ENCODE peak calls at places on chromosomes 4 and X, in nine cellular contexts. H, G, S, I, T, F, O, D and B are unnamed samples.

GRCh38 chr4:169988252-169988651 is 37.9 kb downstream of the MFAP3L start:
- DNase-seq in H (no peak), G (no peak), S (peak; percentile 57), I (no peak), T (no peak), F (no peak), O (no peak), D (no peak), B (no peak)

GRCh38 chr4:17562157-17562556 is 14.8 kb upstream of the LAP3 start:
- DNase-seq in H (no peak), G (no peak), S (no peak), I (peak; percentile 9), T (no peak), F (no peak), O (no peak), D (no peak), B (no peak)

GRCh38 chr4:145709336-145709735 is 29.4 kb downstream of the C4orf51 start:
- DNase-seq in H (no peak), G (no peak), S (no peak), I (no peak), T (no peak), F (no peak), O (no peak), D (no peak), B (no peak)

GRCh38 chr4:181650033-181650825 is 593.0 kb upstream of the TENM3 start:
- DNase-seq in H (no peak), G (no peak), S (peak; percentile 47), I (no peak), T (no peak), F (no peak), O (no peak), D (no peak), B (no peak)

GRCh38 chr4:77818077-77818666 is 996 bp downstream of the CNOT6L start:
- DNase-seq in H (peak; percentile 41), G (peak; percentile 82), S (peak; percentile 87), I (peak; percentile 73), T (peak; percentile 60), F (peak; percentile 85), O (peak; percentile 31), D (peak; percentile 70), B (peak; percentile 83)

GRCh38 chrX:154402622-154403127 is 4.5 kb downstream of the RPL10 start:
- DNase-seq in H (no peak), G (no peak), S (no peak), I (no peak), T (no peak), F (no peak), O (no peak), D (no peak), B (no peak)

GRCh38 chr4:53763813-53764597 is 172.7 kb upstream of the LNX1 start:
- DNase-seq in H (no peak), G (no peak), S (peak; percentile 85), I (no peak), T (no peak), F (peak; percentile 82), O (peak; percentile 68), D (peak; percentile 20), B (no peak)

GRCh38 chrX:150761176-150761818 is 68.1 kb downstream of the MTMR1 start:
- DNase-seq in H (no peak), G (no peak), S (no peak), I (peak; percentile 28), T (no peak), F (no peak), O (no peak), D (no peak), B (no peak)

GRCh38 chr4:70749313-70749712 is 27.5 kb downstream of the RUFY3 start:
- DNase-seq in H (no peak), G (no peak), S (peak; percentile 22), I (no peak), T (no peak), F (no peak), O (no peak), D (no peak), B (no peak)

GRCh38 chrX:47143894-47144625 is 442 bp downstream of the NDUFB11 start:
- DNase-seq in H (no peak), G (peak; percentile 25), S (no peak), I (peak; percentile 23), T (no peak), F (peak; percentile 31), O (no peak), D (peak; percentile 2), B (no peak)

GRCh38 chrX:132677233-132677716 is 188.4 kb upstream of the MBNL3 start:
- DNase-seq in H (no peak), G (no peak), S (no peak), I (no peak), T (no peak), F (no peak), O (no peak), D (no peak), B (no peak)

GRCh38 chrX:153406011-153406410 is 4.9 kb upstream of the PNMA6E start:
- DNase-seq in H (no peak), G (no peak), S (no peak), I (no peak), T (no peak), F (no peak), O (no peak), D (no peak), B (no peak)

GRCh38 chr4:13349096-13349495 is 135.0 kb downstream of the RAB28 start:
- DNase-seq in H (no peak), G (no peak), S (peak; percentile 71), I (no peak), T (no peak), F (peak; percentile 70), O (no peak), D (no peak), B (no peak)

GRCh38 chr4:88446124-88446523 is 10.8 kb upstream of the HERC5 start:
- DNase-seq in H (no peak), G (no peak), S (peak; percentile 20), I (no peak), T (no peak), F (peak; percentile 26), O (no peak), D (no peak), B (no peak)

GRCh38 chrX:111100191-111100590 is 4.2 kb downstream of the PAK3 start:
- DNase-seq in H (no peak), G (no peak), S (peak; percentile 36), I (peak; percentile 77), T (peak; percentile 17), F (peak; percentile 34), O (no peak), D (peak; percentile 6), B (peak; percentile 43)
- TF ChIP-seq CTCF in H (peak; percentile 72), G (peak; percentile 56), S (peak; percentile 28), I (peak; percentile 41), T (no peak), F (peak; percentile 32), O (peak; percentile 58), D (peak; percentile 37), B (peak; percentile 46)

GRCh38 chrX:73468376-73468775 is 21.5 kb downstream of the CDX4 start:
- DNase-seq in H (no peak), G (no peak), S (no peak), I (no peak), T (no peak), F (no peak), O (no peak), D (no peak), B (no peak)
- TF ChIP-seq CTCF in H (no peak), G (no peak), S (no peak), I (no peak), T (no peak), F (no peak), O (no peak), D (no peak), B (no peak)

GRCh38 chr4:7675612-7676320 is 241.0 kb upstream of the PSAPL1 start:
- DNase-seq in H (no peak), G (no peak), S (no peak), I (no peak), T (no peak), F (no peak), O (no peak), D (no peak), B (no peak)

GRCh38 chr4:7677799-7678301 is 243.1 kb upstream of the PSAPL1 start:
- DNase-seq in H (no peak), G (no peak), S (no peak), I (no peak), T (no peak), F (no peak), O (no peak), D (no peak), B (no peak)

GRCh38 chr4:7678318-7678852 is 243.7 kb upstream of the PSAPL1 start:
- DNase-seq in H (no peak), G (no peak), S (no peak), I (no peak), T (no peak), F (no peak), O (no peak), D (no peak), B (no peak)

GRCh38 chr4:7676376-7676775 is 241.6 kb upstream of the PSAPL1 start:
- DNase-seq in H (no peak), G (no peak), S (no peak), I (no peak), T (no peak), F (no peak), O (no peak), D (no peak), B (no peak)

GRCh38 chr4:7677086-7677485 is 242.4 kb upstream of the PSAPL1 start:
- DNase-seq in H (no peak), G (no peak), S (no peak), I (no peak), T (no peak), F (no peak), O (no peak), D (no peak), B (no peak)
- TF ChIP-seq CTCF in H (no peak), G (no peak), S (no peak), I (no peak), T (no peak), F (no peak), O (no peak), D (no peak), B (no peak)

GRCh38 chr4:118034061-118034785 is at the start of gene NDST3:
- DNase-seq in H (no peak), G (peak; percentile 6), S (peak; percentile 41), I (peak; percentile 87), T (peak; percentile 22), F (peak; percentile 42), O (no peak), D (peak; percentile 22), B (peak; percentile 44)

GRCh38 chr4:118037955-118038354 is 3.7 kb downstream of the NDST3 start:
- DNase-seq in H (no peak), G (no peak), S (no peak), I (no peak), T (no peak), F (no peak), O (no peak), D (no peak), B (no peak)

GRCh38 chr4:118035309-118035708 is 1.0 kb downstream of the NDST3 start:
- DNase-seq in H (no peak), G (no peak), S (no peak), I (no peak), T (no peak), F (no peak), O (no peak), D (no peak), B (no peak)

GRCh38 chr4:118033148-118034060 is 882 bp upstream of the NDST3 start:
- DNase-seq in H (no peak), G (no peak), S (peak; percentile 15), I (peak; percentile 66), T (no peak), F (peak; percentile 25), O (no peak), D (peak; percentile 10), B (peak; percentile 11)

DNA sequence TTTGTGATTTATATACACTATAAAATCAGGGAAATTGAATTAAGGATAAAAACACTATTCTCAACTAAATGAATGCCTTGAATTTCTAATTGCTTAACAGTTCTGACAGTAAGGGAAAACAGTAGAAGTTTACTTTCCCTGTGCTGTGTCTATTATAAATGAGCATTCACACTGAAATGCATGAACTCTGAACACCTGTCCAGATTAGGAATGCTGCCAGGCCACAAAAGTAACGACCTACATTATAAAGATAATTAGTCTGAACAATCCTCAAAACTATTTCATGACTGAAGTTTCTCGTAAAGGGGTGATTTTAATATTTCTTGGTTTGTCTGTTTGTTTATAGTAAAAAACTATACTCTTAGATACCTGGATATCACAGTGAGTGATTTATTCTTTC is 2.0 kb downstream of the NDST3 start:
- DNase-seq in H (no peak), G (no peak), S (no peak), I (no peak), T (no peak), F (no peak), O (no peak), D (no peak), B (no peak)
- TF ChIP-seq CTCF in H (no peak), G (no peak), S (no peak), I (no peak), T (no peak), F (no peak), O (no peak), D (no peak), B (no peak)